ENCODE peak calls at places on chromosome 15, in four cellular contexts. One of them, this sample, is unnamed.

GRCh38 chr15:69723404-69724097 is 270.9 kb downstream of the RPLP1 start:
- DNase-seq in mesendoderm: peak; percentile 21
- DNase-seq in H9: no peak
- DNase-seq in neuronal stem cell: no peak
- DNase-seq in this sample: no peak

GRCh38 chr15:91124155-91124554 is 24.1 kb downstream of the SV2B start:
- DNase-seq in mesendoderm: no peak
- DNase-seq in H9: peak; percentile 41
- DNase-seq in neuronal stem cell: no peak
- DNase-seq in this sample: no peak

GRCh38 chr15:40427188-40427587 is 13.6 kb upstream of the BAHD1 start:
- DNase-seq in mesendoderm: no peak
- DNase-seq in H9: no peak
- DNase-seq in neuronal stem cell: no peak
- DNase-seq in this sample: no peak

GRCh38 chr15:61556037-61556648 is 327.0 kb upstream of the RORA start:
- DNase-seq in mesendoderm: peak; percentile 64
- DNase-seq in H9: no peak
- DNase-seq in neuronal stem cell: no peak
- DNase-seq in this sample: peak; percentile 29

GRCh38 chr15:48785195-48785594 is 25.7 kb downstream of the CEP152 start:
- DNase-seq in mesendoderm: no peak
- DNase-seq in H9: no peak
- DNase-seq in neuronal stem cell: no peak
- DNase-seq in this sample: no peak

GRCh38 chr15:31004220-31004733 is 12.8 kb upstream of the MTMR10 start:
- DNase-seq in mesendoderm: peak; percentile 34
- DNase-seq in H9: peak; percentile 56
- DNase-seq in neuronal stem cell: no peak
- DNase-seq in this sample: no peak

GRCh38 chr15:62291262-62291661 is 126.2 kb upstream of the C2CD4B start:
- DNase-seq in mesendoderm: peak; percentile 30
- DNase-seq in H9: no peak
- DNase-seq in neuronal stem cell: no peak
- DNase-seq in this sample: no peak

GRCh38 chr15:56629133-56629532 is 104.2 kb downstream of the ZNF280D start:
- DNase-seq in mesendoderm: no peak
- DNase-seq in H9: no peak
- DNase-seq in neuronal stem cell: no peak
- DNase-seq in this sample: peak; percentile 1

GRCh38 chr15:70252056-70252935 is 154.6 kb upstream of the TLE3 start:
- DNase-seq in mesendoderm: no peak
- DNase-seq in H9: no peak
- DNase-seq in neuronal stem cell: no peak
- DNase-seq in this sample: no peak

GRCh38 chr15:90680371-90680935 is 36.7 kb upstream of the BLM start:
- DNase-seq in mesendoderm: no peak
- DNase-seq in H9: no peak
- DNase-seq in neuronal stem cell: no peak
- DNase-seq in this sample: peak; percentile 71

GRCh38 chr15:51533672-51534398 is 88.7 kb downstream of the DMXL2 start:
- DNase-seq in mesendoderm: no peak
- DNase-seq in H9: no peak
- DNase-seq in neuronal stem cell: no peak
- DNase-seq in this sample: no peak

GRCh38 chr15:100082761-100083402 is 258.9 kb downstream of the ADAMTS17 start:
- DNase-seq in mesendoderm: no peak
- DNase-seq in H9: no peak
- DNase-seq in neuronal stem cell: no peak
- DNase-seq in this sample: no peak

GRCh38 chr15:36370051-36370734 is 209.2 kb upstream of the CDIN1 start:
- DNase-seq in mesendoderm: no peak
- DNase-seq in H9: no peak
- DNase-seq in neuronal stem cell: no peak
- DNase-seq in this sample: no peak

GRCh38 chr15:36371509-36371908 is 207.9 kb upstream of the CDIN1 start:
- DNase-seq in mesendoderm: no peak
- DNase-seq in H9: no peak
- DNase-seq in neuronal stem cell: no peak
- DNase-seq in this sample: peak; percentile 26

GRCh38 chr15:36370735-36371115 is 208.7 kb upstream of the CDIN1 start:
- DNase-seq in mesendoderm: peak; percentile 19
- DNase-seq in H9: no peak
- DNase-seq in neuronal stem cell: no peak
- DNase-seq in this sample: peak; percentile 62

GRCh38 chr15:36372968-36373367 is 206.5 kb upstream of the CDIN1 start:
- DNase-seq in mesendoderm: no peak
- DNase-seq in H9: no peak
- DNase-seq in neuronal stem cell: no peak
- DNase-seq in this sample: no peak

GRCh38 chr15:36373549-36373948 is 205.9 kb upstream of the CDIN1 start:
- DNase-seq in mesendoderm: peak; percentile 32
- DNase-seq in H9: no peak
- DNase-seq in neuronal stem cell: no peak
- DNase-seq in this sample: peak; percentile 25
- H3K27ac ChIP-seq in mesendoderm: no peak overlapping the region
- H3K27ac ChIP-seq in H9: no peak overlapping the region
- H3K27ac ChIP-seq in neuronal stem cell: no peak overlapping the region
- H3K27ac ChIP-seq in this sample: no peak overlapping the region

DNA sequence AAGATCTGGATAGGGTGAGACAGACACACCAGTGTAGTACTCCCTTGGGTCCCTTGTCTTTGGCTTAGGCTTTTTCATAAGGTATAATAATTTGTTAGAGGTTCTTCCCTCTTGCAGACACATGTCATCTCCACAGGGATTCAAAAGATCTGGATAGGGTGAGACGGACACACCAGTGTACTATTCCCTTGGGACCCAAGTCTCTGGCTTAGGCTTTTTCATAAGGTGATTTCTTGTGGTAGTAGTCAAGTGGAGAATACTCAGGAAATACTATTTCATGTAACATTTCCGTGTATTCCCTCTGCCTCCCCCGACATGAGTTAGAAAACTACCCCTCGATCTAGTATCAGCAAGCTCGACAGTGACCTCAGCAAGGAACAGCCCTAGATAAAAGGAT is 954 bp upstream of the MAPKBP1 start:
- DNase-seq in mesendoderm: no peak
- DNase-seq in H9: no peak
- DNase-seq in neuronal stem cell: no peak
- DNase-seq in this sample: no peak
- H3K9ac ChIP-seq in mesendoderm: peak overlapping the region; percentile 71
- H3K9ac ChIP-seq in H9: peak overlapping the region; percentile 67
- H3K9ac ChIP-seq in neuronal stem cell: no peak overlapping the region
- H3K9ac ChIP-seq in this sample: peak overlapping the region; percentile 95

GRCh38 chr15:68332266-68332665 is 54.7 kb downstream of the FEM1B start:
- DNase-seq in mesendoderm: no peak
- DNase-seq in H9: no peak
- DNase-seq in neuronal stem cell: no peak
- DNase-seq in this sample: no peak
- H3K4ac ChIP-seq in mesendoderm: no peak overlapping the region
- H3K4ac ChIP-seq in H9: no peak overlapping the region
- H3K4ac ChIP-seq in neuronal stem cell: no peak overlapping the region
- H3K4ac ChIP-seq in this sample: no peak overlapping the region

GRCh38 chr15:83318861-83319415 is 34.5 kb upstream of the BNC1 start:
- DNase-seq in mesendoderm: no peak
- DNase-seq in H9: no peak
- DNase-seq in neuronal stem cell: no peak
- DNase-seq in this sample: no peak
- H3K27ac ChIP-seq in mesendoderm: no peak overlapping the region
- H3K27ac ChIP-seq in H9: no peak overlapping the region
- H3K27ac ChIP-seq in neuronal stem cell: no peak overlapping the region
- H3K27ac ChIP-seq in this sample: no peak overlapping the region

GRCh38 chr15:88650556-88650955 is 11.7 kb downstream of the ISG20 start:
- DNase-seq in mesendoderm: no peak
- DNase-seq in H9: no peak
- DNase-seq in neuronal stem cell: no peak
- DNase-seq in this sample: no peak

GRCh38 chr15:88649286-88649733 is 10.5 kb downstream of the ISG20 start:
- DNase-seq in mesendoderm: peak; percentile 63
- DNase-seq in H9: no peak
- DNase-seq in neuronal stem cell: no peak
- DNase-seq in this sample: peak; percentile 90

GRCh38 chr15:88651293-88651692 is 12.5 kb downstream of the ISG20 start:
- DNase-seq in mesendoderm: no peak
- DNase-seq in H9: no peak
- DNase-seq in neuronal stem cell: no peak
- DNase-seq in this sample: no peak

GRCh38 chr15:88648357-88649214 is 9.8 kb downstream of the ISG20 start:
- DNase-seq in mesendoderm: no peak
- DNase-seq in H9: no peak
- DNase-seq in neuronal stem cell: no peak
- DNase-seq in this sample: peak; percentile 29

DNA sequence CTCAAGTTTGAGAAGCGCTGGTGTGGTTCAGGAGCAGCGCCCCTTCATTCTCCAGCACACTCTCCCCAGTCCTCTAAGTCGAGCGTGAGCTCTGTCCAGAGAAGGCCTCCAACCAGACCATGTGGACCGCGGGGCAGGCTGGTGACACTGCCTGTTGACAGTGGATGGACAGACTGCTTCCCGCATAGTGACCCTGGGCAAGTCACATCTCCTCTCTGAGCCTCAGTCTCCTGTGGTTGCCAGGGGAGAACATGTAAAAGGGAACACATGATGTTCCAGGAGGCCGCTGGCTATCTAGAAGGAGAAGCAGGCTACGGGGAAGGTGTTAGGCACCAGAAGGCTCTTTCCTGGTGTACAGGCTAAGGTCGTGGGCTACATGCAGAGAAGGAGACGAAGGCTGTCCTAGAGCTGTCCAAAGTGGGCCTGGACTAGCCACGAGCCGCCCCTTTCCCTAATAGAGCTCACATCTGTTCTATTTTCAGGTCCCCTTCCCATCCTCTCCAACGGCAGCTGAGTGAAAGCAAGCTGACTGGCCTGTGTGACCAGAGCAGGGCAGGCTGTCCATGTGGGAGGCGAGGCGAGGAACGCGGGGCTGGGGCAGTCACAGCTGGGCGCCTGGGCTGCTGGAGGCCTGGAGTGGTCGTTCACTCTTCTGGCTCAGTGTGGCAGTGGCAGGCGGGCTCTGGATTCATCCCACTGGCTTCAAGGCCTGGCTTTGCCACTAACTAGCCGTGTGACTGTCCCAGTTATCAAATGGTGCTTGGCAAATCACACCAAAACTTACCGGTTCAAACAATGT is 11.1 kb downstream of the ISG20 start:
- DNase-seq in mesendoderm: no peak
- DNase-seq in H9: no peak
- DNase-seq in neuronal stem cell: no peak
- DNase-seq in this sample: no peak
- H3K9ac ChIP-seq in mesendoderm: no peak overlapping the region
- H3K9ac ChIP-seq in H9: no peak overlapping the region
- H3K9ac ChIP-seq in neuronal stem cell: peak overlapping the region; percentile 53
- H3K9ac ChIP-seq in this sample: no peak overlapping the region

GRCh38 chr15:78282324-78282723 is 17.1 kb downstream of the SKIC8 start:
- DNase-seq in mesendoderm: no peak
- DNase-seq in H9: no peak
- DNase-seq in neuronal stem cell: no peak
- DNase-seq in this sample: no peak
- H3K4ac ChIP-seq in mesendoderm: no peak overlapping the region
- H3K4ac ChIP-seq in H9: no peak overlapping the region
- H3K4ac ChIP-seq in neuronal stem cell: no peak overlapping the region
- H3K4ac ChIP-seq in this sample: no peak overlapping the region